ENCODE peak calls at places on chromosome 19, in eight cellular contexts. J is tibial nerve, K is transverse colon, B is adrenal gland, T is DND-41, O is cardiac muscle cell, D is body of pancreas, Y is lower lobe of right lung. Z is an unnamed sample.

GRCh38 chr19:47310819-47311218 is 1.2 kb downstream of the C5AR1 start:
- DNase-seq in J (no peak), K (no peak), B (peak; percentile 59), T (no peak), O (peak; percentile 52), D (peak; percentile 70), Y (peak; percentile 84), Z (no peak)

GRCh38 chr19:55418185-55418584 is 10.6 kb upstream of the UBE2S start:
- DNase-seq in J (no peak), K (peak; percentile 64), B (peak; percentile 80), T (peak; percentile 69), O (peak; percentile 88), D (peak; percentile 75), Y (no peak), Z (peak; percentile 82)

GRCh38 chr19:15195987-15196682 is 4.7 kb downstream of the NOTCH3 start:
- DNase-seq in J (no peak), K (peak; percentile 88), B (no peak), T (no peak), O (peak; percentile 24), D (peak; percentile 92), Y (peak; percentile 90), Z (no peak)

GRCh38 chr19:1956868-1957492 is 16.0 kb downstream of the CSNK1G2 start:
- DNase-seq in J (no peak), K (peak; percentile 31), B (peak; percentile 76), T (no peak), O (no peak), D (no peak), Y (no peak), Z (no peak)

GRCh38 chr19:39676004-39676403 is 20.3 kb downstream of the LGALS16 start:
- DNase-seq in J (no peak), K (no peak), B (no peak), T (no peak), O (no peak), D (no peak), Y (no peak), Z (no peak)

GRCh38 chr19:18433039-18433691 is 4.8 kb downstream of the ISYNA1 start:
- DNase-seq in J (no peak), K (no peak), B (peak; percentile 72), T (no peak), O (peak; percentile 62), D (no peak), Y (no peak), Z (no peak)

GRCh38 chr19:51293571-51294210 is 17.8 kb upstream of the IGLON5 start:
- DNase-seq in J (no peak), K (no peak), B (no peak), T (no peak), O (no peak), D (no peak), Y (no peak), Z (no peak)

GRCh38 chr19:38649305-38650179 is 2.1 kb downstream of the ACTN4 start:
- DNase-seq in J (no peak), K (peak; percentile 86), B (peak; percentile 67), T (no peak), O (no peak), D (peak; percentile 85), Y (peak; percentile 63), Z (no peak)

GRCh38 chr19:30778961-30779690 is 406.9 kb downstream of the ZNF536 start:
- DNase-seq in J (no peak), K (no peak), B (no peak), T (no peak), O (no peak), D (no peak), Y (no peak), Z (no peak)

GRCh38 chr19:32674153-32674958 is 624 bp downstream of the ANKRD27 start:
- DNase-seq in J (no peak), K (no peak), B (no peak), T (peak; percentile 53), O (no peak), D (no peak), Y (no peak), Z (peak; percentile 4)

GRCh38 chr19:55257461-55258411 is 1.1 kb downstream of the PPP6R1 start:
- DNase-seq in J (no peak), K (no peak), B (peak; percentile 48), T (peak; percentile 40), O (peak; percentile 17), D (no peak), Y (no peak), Z (peak; percentile 37)

GRCh38 chr19:6765738-6766356 is 1.4 kb downstream of the SH2D3A start:
- DNase-seq in J (no peak), K (peak; percentile 95), B (no peak), T (no peak), O (no peak), D (peak; percentile 98), Y (peak; percentile 95), Z (no peak)

GRCh38 chr19:33376423-33376822 is 2.9 kb downstream of the CEBPG start:
- DNase-seq in J (peak; percentile 56), K (peak; percentile 91), B (peak; percentile 69), T (no peak), O (peak; percentile 84), D (peak; percentile 68), Y (no peak), Z (no peak)

DNA sequence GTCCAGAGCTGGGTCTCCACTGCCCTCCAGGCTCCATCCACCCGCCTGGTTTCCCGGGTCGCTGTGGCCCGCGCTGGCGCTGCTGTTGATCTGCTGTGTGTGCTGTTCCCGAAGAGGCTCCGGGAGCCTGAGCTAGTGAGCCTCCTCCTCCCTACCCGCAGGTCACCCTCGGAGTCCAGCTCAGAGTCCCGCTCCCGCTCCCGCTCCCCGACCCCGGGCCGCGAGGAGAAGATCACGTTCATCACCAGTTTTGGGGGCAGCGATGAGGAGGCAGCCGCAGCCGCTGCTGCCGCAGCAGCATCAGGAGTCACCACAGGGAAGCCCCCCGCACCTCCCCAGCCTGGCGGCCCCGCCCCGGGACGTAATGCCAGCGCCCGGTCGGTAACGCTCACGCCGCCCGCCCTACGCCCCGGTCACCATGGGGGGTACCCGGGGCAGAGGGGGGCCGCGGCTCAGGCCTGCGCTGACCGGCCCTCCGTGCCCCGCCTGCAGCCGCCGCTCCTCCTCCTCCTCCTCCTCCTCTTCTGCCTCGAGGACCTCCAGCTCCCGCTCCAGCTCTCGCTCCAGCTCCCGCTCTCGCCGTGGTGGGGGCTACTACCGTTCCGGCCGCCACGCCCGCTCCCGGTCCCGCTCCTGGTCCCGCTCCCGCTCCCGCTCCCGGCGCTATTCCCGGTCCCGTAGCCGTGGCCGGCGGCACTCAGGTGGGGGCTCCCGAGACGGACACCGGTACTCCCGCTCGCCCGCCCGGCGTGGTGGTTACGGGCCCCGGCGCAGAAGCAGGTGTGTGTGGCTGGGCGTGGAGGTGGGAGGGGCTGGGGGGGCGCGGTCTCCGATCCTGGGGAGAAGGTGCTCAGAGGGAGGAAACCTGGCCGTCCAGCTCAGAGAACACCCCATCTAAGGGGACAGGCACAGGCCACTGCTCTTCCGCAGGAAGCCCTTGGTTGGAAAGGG is 12.2 kb downstream of the ZNF296 start:
- DNase-seq in J (no peak), K (no peak), B (no peak), T (no peak), O (no peak), D (no peak), Y (no peak), Z (no peak)
- H3K36me3 ChIP-seq in J (peaks cover 63% of the 10 kb centered on the region), K (peaks cover 6% of the 10 kb centered on the region), B (no peaks in the 10 kb centered on the region), T (peaks cover 89% of the 10 kb centered on the region), O (peaks cover 41% of the 10 kb centered on the region), D (peaks cover 40% of the 10 kb centered on the region), Y (peaks cover 100% of the 10 kb centered on the region), Z (peaks cover 64% of the 10 kb centered on the region)

GRCh38 chr19:41547569-41547968 is 28.4 kb upstream of the CEACAM21 start:
- DNase-seq in J (no peak), K (no peak), B (no peak), T (no peak), O (no peak), D (no peak), Y (no peak), Z (no peak)
- H3K4me1 ChIP-seq in J (peaks cover 15% of the 10 kb centered on the region), K (peaks cover 11% of the 10 kb centered on the region), B (no peaks in the 10 kb centered on the region), T (no peaks in the 10 kb centered on the region), O (no peaks in the 10 kb centered on the region), D (no peaks in the 10 kb centered on the region), Y (peaks cover 47% of the 10 kb centered on the region), Z (no peaks in the 10 kb centered on the region)

GRCh38 chr19:46306501-46306900 is 9.7 kb downstream of the HIF3A start:
- DNase-seq in J (no peak), K (no peak), B (no peak), T (no peak), O (no peak), D (no peak), Y (no peak), Z (no peak)

GRCh38 chr19:46311444-46311843 is 14.6 kb downstream of the HIF3A start:
- DNase-seq in J (no peak), K (no peak), B (no peak), T (no peak), O (no peak), D (no peak), Y (no peak), Z (no peak)

GRCh38 chr19:46308510-46308909 is 11.7 kb downstream of the HIF3A start:
- DNase-seq in J (no peak), K (no peak), B (no peak), T (no peak), O (no peak), D (no peak), Y (no peak), Z (no peak)

GRCh38 chr19:46303702-46304397 is 7.0 kb downstream of the HIF3A start:
- DNase-seq in J (no peak), K (peak; percentile 95), B (peak; percentile 83), T (peak; percentile 17), O (peak; percentile 65), D (peak; percentile 86), Y (peak; percentile 90), Z (no peak)

DNA sequence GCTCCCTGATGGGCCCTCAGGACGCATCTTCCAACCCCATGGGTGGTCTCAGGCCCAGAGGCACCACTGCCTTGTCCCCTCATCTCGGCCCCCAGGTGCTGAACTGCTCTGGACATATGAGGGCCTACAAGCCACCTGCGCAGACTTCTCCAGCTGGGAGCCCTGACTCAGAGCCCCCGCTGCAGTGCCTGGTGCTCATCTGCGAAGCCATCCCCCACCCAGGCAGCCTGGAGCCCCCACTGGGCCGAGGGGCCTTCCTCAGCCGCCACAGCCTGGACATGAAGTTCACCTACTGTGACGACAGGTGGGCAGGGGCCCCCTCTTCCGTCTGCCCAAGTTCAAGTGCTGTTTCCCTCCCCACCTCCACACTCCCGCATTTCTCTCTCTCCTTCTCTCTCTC is 12.2 kb downstream of the HIF3A start:
- DNase-seq in J (no peak), K (no peak), B (no peak), T (no peak), O (no peak), D (no peak), Y (no peak), Z (no peak)
- H3K36me3 ChIP-seq in J (no peaks in the 10 kb centered on the region), K (no peaks in the 10 kb centered on the region), B (no peaks in the 10 kb centered on the region), T (no peaks in the 10 kb centered on the region), O (peaks cover 58% of the 10 kb centered on the region), D (no peaks in the 10 kb centered on the region), Y (peaks cover 84% of the 10 kb centered on the region), Z (no peaks in the 10 kb centered on the region)

DNA sequence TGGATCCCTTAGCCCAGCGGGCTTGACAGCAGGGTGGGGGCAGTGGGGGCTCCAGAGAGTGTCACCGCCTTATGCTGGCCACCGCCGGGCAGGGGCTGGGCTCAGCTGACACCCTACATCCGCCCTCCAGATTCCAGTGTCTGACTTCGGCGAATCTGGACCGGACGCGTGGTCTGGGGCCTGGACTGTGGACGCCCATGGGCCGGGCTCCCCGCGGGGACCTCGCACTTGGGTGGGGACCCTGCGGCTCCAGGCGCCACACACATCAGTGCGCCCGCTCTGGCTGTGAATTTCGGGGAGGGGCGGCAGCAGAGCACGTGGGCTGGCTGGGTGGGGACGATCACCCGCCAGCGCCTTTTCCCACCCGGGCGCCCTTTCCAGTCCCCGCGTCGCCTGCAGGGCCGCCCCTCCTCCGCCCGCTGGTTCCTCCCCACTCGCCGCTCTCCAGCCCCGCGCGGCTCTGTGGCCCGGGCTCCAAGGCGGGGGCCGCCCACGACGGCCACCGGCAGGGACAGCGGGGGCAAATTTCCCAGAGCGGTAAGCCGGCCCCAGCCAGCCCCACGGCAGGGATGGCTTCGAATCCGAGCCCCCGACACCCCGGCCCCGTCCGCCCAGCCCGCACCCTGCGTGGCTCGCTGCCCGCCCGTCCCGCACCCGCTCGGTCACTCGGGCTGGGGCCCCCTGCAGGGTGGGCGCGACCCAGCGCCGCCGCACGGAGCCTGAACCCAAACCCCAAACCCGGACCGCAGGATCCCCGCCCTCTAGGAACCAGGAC is 23.3 kb upstream of the ZNF99 start:
- DNase-seq in J (no peak), K (no peak), B (no peak), T (no peak), O (no peak), D (no peak), Y (no peak), Z (no peak)
- H3K4me1 ChIP-seq in J (no peaks in the 10 kb centered on the region), K (no peaks in the 10 kb centered on the region), B (no peaks in the 10 kb centered on the region), T (no peaks in the 10 kb centered on the region), O (no peaks in the 10 kb centered on the region), D (no peaks in the 10 kb centered on the region), Y (no peaks in the 10 kb centered on the region), Z (no peaks in the 10 kb centered on the region)